ENCODE peak calls at places on chromosomes 16 and 17, in eight cellular contexts. K is fibroblast of lung, M is MM.1S, Y is A549, D is neural progenitor cell, U is H9, Z is DND-41, X is SK-N-SH. H is an unnamed sample.

GRCh38 chr16:12119037-12119436 is 142.5 kb downstream of the SNX29 start:
- DNase-seq in K (no peak), M (no peak), Y (no peak), D (no peak), U (no peak), Z (no peak), X (no peak), H (no peak)

GRCh38 chr17:19386974-19387920 is at the start of gene MFAP4:
- DNase-seq in K (peak; percentile 97), M (no peak), Y (no peak), D (peak; percentile 80), U (peak; percentile 87), Z (peak; percentile 89), X (peak; percentile 91), H (peak; percentile 90)

GRCh38 chr17:18167421-18167820 is 16.2 kb upstream of the ALKBH5 start:
- DNase-seq in K (no peak), M (no peak), Y (no peak), D (no peak), U (no peak), Z (no peak), X (no peak), H (no peak)

GRCh38 chr17:47674503-47674902 is 19.5 kb upstream of the TBKBP1 start:
- DNase-seq in K (no peak), M (no peak), Y (no peak), D (no peak), U (no peak), Z (no peak), X (no peak), H (no peak)

GRCh38 chr17:67441052-67441738 is 64.1 kb downstream of the PITPNC1 start:
- DNase-seq in K (peak; percentile 53), M (no peak), Y (peak; percentile 81), D (peak; percentile 73), U (no peak), Z (peak; percentile 79), X (no peak), H (peak; percentile 48)

GRCh38 chr16:23318639-23319038 is 16.5 kb downstream of the SCNN1B start:
- DNase-seq in K (no peak), M (no peak), Y (no peak), D (no peak), U (no peak), Z (no peak), X (no peak), H (no peak)

GRCh38 chr17:43791589-43791988 is 11.4 kb downstream of the CFAP97D1 start:
- DNase-seq in K (peak; percentile 69), M (no peak), Y (no peak), D (peak; percentile 34), U (peak; percentile 52), Z (no peak), X (peak; percentile 55), H (no peak)

GRCh38 chr17:50103941-50104340 is 8.8 kb downstream of the PDK2 start:
- DNase-seq in K (no peak), M (no peak), Y (no peak), D (no peak), U (no peak), Z (no peak), X (no peak), H (no peak)

GRCh38 chr16:50565428-50565827 is 17.2 kb downstream of the NKD1 start:
- DNase-seq in K (no peak), M (no peak), Y (no peak), D (no peak), U (no peak), Z (no peak), X (no peak), H (no peak)

GRCh38 chr16:5377280-5377898 is 279.8 kb upstream of the EEF2KMT start:
- DNase-seq in K (no peak), M (no peak), Y (no peak), D (no peak), U (no peak), Z (no peak), X (no peak), H (no peak)

GRCh38 chr16:21033707-21034106 is 116.9 kb downstream of the DNAH3 start:
- DNase-seq in K (no peak), M (no peak), Y (no peak), D (no peak), U (no peak), Z (no peak), X (peak; percentile 15), H (no peak)

GRCh38 chr17:6668727-6669425 is 17.3 kb downstream of the C17orf100 start:
- DNase-seq in K (no peak), M (no peak), Y (no peak), D (no peak), U (peak; percentile 19), Z (no peak), X (no peak), H (no peak)

GRCh38 chr17:45223541-45224528 is 2.1 kb downstream of the FMNL1 start:
- DNase-seq in K (no peak), M (peak; percentile 53), Y (no peak), D (no peak), U (no peak), Z (peak; percentile 61), X (no peak), H (no peak)

GRCh38 chr17:37410357-37410756 is 3.7 kb downstream of the TADA2A start:
- DNase-seq in K (no peak), M (no peak), Y (no peak), D (no peak), U (no peak), Z (no peak), X (no peak), H (no peak)

GRCh38 chr17:58191259-58191896 is 1.1 kb upstream of the EPX start:
- DNase-seq in K (no peak), M (no peak), Y (no peak), D (no peak), U (no peak), Z (no peak), X (peak; percentile 20), H (no peak)

GRCh38 chr17:47719411-47720152 is 13.5 kb upstream of the TBX21 start:
- DNase-seq in K (peak; percentile 57), M (peak; percentile 42), Y (no peak), D (no peak), U (no peak), Z (peak; percentile 34), X (no peak), H (no peak)

GRCh38 chr16:1180772-1181714 is 28.1 kb downstream of the CACNA1H start:
- DNase-seq in K (no peak), M (no peak), Y (no peak), D (peak; percentile 73), U (no peak), Z (no peak), X (no peak), H (no peak)

GRCh38 chr17:8466873-8467272 is 31.2 kb downstream of the NDEL1 start:
- DNase-seq in K (no peak), M (no peak), Y (no peak), D (no peak), U (peak; percentile 32), Z (no peak), X (no peak), H (no peak)
- H3K4me1 ChIP-seq in K (peaks cover 8% of the 10 kb centered on the region), M (no peaks in the 10 kb centered on the region), Y (no peaks in the 10 kb centered on the region), D (no peaks in the 10 kb centered on the region), U (no peaks in the 10 kb centered on the region), Z (no peaks in the 10 kb centered on the region), X (no peaks in the 10 kb centered on the region), H (peaks cover 15% of the 10 kb centered on the region)

DNA sequence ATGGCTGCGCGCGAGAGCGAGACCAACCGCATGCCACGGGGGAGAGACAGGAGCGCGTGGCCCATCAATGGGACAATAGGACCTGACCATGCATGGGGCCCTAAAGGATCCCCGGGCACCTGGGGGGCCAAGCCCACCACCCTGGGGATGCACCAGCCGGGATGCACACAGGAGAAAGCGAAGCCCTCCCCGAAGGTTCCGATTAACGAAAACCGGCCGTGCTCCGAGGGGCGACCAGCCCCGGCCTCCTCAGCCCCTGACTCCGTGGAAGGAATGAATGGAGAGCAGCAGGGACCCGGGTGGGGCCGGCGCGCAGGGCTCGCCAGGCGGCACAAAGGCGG is 488 bp downstream of the JPT1 start:
- DNase-seq in K (no peak), M (no peak), Y (no peak), D (no peak), U (no peak), Z (no peak), X (no peak), H (peak; percentile 44)
- H3K4me2 ChIP-seq in K (peak overlapping the region; percentile 80), M (peak overlapping the region; percentile 75), Y (peak overlapping the region; percentile 89), D (peak overlapping the region; percentile 89), U (peak overlapping the region; percentile 95), Z (peak overlapping the region; percentile 67), X (peak overlapping the region; percentile 81), H (peak overlapping the region; percentile 76)

DNA sequence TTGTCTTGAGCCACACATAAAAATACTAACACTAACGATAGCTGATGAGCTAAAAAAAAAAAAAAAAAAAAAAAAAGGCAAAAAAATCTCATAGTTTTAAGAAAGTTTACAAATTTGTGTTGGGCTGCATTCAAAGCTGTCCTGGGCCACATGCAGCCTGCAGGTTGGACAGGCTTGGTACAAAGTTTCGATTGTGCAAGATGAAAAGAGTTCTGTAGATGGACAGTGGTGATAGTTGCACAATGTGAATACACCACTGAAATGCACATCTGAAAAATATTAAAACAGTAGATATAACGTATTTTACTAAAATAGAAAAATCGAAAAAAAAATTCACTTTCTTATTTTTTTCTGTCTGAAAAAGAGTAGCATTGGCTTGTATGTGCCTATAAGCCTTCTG is 42.9 kb downstream of the AMFR start:
- DNase-seq in K (no peak), M (no peak), Y (no peak), D (no peak), U (no peak), Z (no peak), X (no peak), H (no peak)
- H3K9me3 ChIP-seq in K (no peaks in the 10 kb centered on the region), M (no peaks in the 10 kb centered on the region), Y (peaks cover 21% of the 10 kb centered on the region), D (peaks cover 12% of the 10 kb centered on the region), U (peaks cover 14% of the 10 kb centered on the region), Z (peaks cover 12% of the 10 kb centered on the region), X (no peaks in the 10 kb centered on the region), H (no peaks in the 10 kb centered on the region)

GRCh38 chr17:2054740-2055493 is at the start of gene HIC1:
- DNase-seq in K (peak; percentile 76), M (peak; percentile 75), Y (peak; percentile 92), D (peak; percentile 90), U (peak; percentile 87), Z (peak; percentile 75), X (peak; percentile 93), H (peak; percentile 90)
- H3K4me1 ChIP-seq in K (peaks cover 6% of the 10 kb centered on the region), M (peaks cover 8% of the 10 kb centered on the region), Y (peaks cover 5% of the 10 kb centered on the region), D (peaks cover 12% of the 10 kb centered on the region), U (no peaks in the 10 kb centered on the region), Z (peaks cover 57% of the 10 kb centered on the region), X (peaks cover 6% of the 10 kb centered on the region), H (peaks cover 33% of the 10 kb centered on the region)

H was measured in hepatocyte.